ENCODE peak calls at places on chromosomes 7 and 10, in four cellular contexts. H, I, W and Q are unnamed samples.

GRCh38 chr7:32489788-32490126 is 423 bp downstream of the LSM5 start:
- DNase-seq in H (no peak), I (no peak), W (no peak), Q (no peak)

GRCh38 chr7:105339404-105340316 is 49.1 kb downstream of the SRPK2 start:
- DNase-seq in H (no peak), I (no peak), W (no peak), Q (no peak)

GRCh38 chr10:4704034-4704545 is 121.9 kb upstream of the AKR1E2 start:
- DNase-seq in H (peak; percentile 93), I (no peak), W (peak; percentile 84), Q (no peak)

GRCh38 chr10:49550563-49550962 is 11.6 kb upstream of the ERCC6 start:
- DNase-seq in H (peak; percentile 73), I (no peak), W (peak; percentile 21), Q (peak; percentile 74)

GRCh38 chr7:84251183-84251845 is 56.7 kb upstream of the SEMA3A start:
- DNase-seq in H (peak; percentile 90), I (no peak), W (peak; percentile 71), Q (peak; percentile 32)

GRCh38 chr7:6232534-6232933 is 39.9 kb downstream of the CYTH3 start:
- DNase-seq in H (no peak), I (no peak), W (no peak), Q (no peak)

GRCh38 chr10:133205146-133205545 is 24.9 kb upstream of the UTF1 start:
- DNase-seq in H (no peak), I (no peak), W (no peak), Q (no peak)

GRCh38 chr10:70965566-70965965 is 77.2 kb upstream of the PCBD1 start:
- DNase-seq in H (no peak), I (no peak), W (no peak), Q (no peak)

GRCh38 chr10:123536176-123536845 is 129.8 kb upstream of the GPR26 start:
- DNase-seq in H (no peak), I (no peak), W (no peak), Q (no peak)

GRCh38 chr10:113179966-113180365 is 229.9 kb downstream of the TCF7L2 start:
- DNase-seq in H (no peak), I (no peak), W (no peak), Q (no peak)

GRCh38 chr7:28666144-28666543 is 253.8 kb downstream of the CREB5 start:
- DNase-seq in H (peak; percentile 69), I (no peak), W (no peak), Q (no peak)

GRCh38 chr10:22997102-22997501 is 69.2 kb downstream of the ARMC3 start:
- DNase-seq in H (peak; percentile 15), I (no peak), W (peak; percentile 41), Q (peak; percentile 50)

GRCh38 chr7:73822319-73823173 is 8.2 kb upstream of the CLDN4 start:
- DNase-seq in H (peak; percentile 97), I (no peak), W (peak; percentile 98), Q (peak; percentile 57)

GRCh38 chr10:107409517-107409916 is 245.0 kb upstream of the SORCS1 start:
- DNase-seq in H (peak; percentile 0), I (no peak), W (peak; percentile 37), Q (peak; percentile 23)

GRCh38 chr10:50999163-50999562 is 75.1 kb upstream of the PRKG1 start:
- DNase-seq in H (peak; percentile 58), I (no peak), W (no peak), Q (no peak)

GRCh38 chr10:91908358-91909177 is 718 bp downstream of the FGFBP3 start:
- DNase-seq in H (peak; percentile 67), I (no peak), W (peak; percentile 85), Q (peak; percentile 95)

GRCh38 chr7:106346678-106347217 is 62.0 kb upstream of the NAMPT start:
- DNase-seq in H (peak; percentile 97), I (no peak), W (peak; percentile 98), Q (no peak)

GRCh38 chr10:88038268-88038667 is 174.8 kb downstream of the PTEN start:
- DNase-seq in H (peak; percentile 92), I (no peak), W (peak; percentile 80), Q (no peak)

GRCh38 chr7:156919132-156919713 is 26.2 kb upstream of the LMBR1 start:
- DNase-seq in H (no peak), I (no peak), W (no peak), Q (no peak)

GRCh38 chr10:124710266-124710881 is 33.8 kb downstream of the FAM53B start:
- DNase-seq in H (no peak), I (no peak), W (no peak), Q (no peak)

GRCh38 chr10:34628174-34628802 is 186.8 kb downstream of the PARD3 start:
- DNase-seq in H (peak; percentile 46), I (no peak), W (no peak), Q (peak; percentile 32)

GRCh38 chr10:130021373-130021950 is 57.4 kb upstream of the EBF3 start:
- DNase-seq in H (peak; percentile 87), I (no peak), W (peak; percentile 65), Q (no peak)

GRCh38 chr10:43708256-43708655 is 59.6 kb upstream of the ZNF32 start:
- DNase-seq in H (no peak), I (no peak), W (peak; percentile 34), Q (no peak)

GRCh38 chr7:87144173-87144657 is 8.0 kb upstream of the DMTF1 start:
- DNase-seq in H (no peak), I (no peak), W (no peak), Q (no peak)

GRCh38 chr10:86706401-86706841 is 38.1 kb downstream of the LDB3 start:
- DNase-seq in H (no peak), I (no peak), W (no peak), Q (no peak)

GRCh38 chr10:59155556-59155955 is 20.9 kb upstream of the PHYHIPL start:
- DNase-seq in H (no peak), I (no peak), W (no peak), Q (no peak)

GRCh38 chr7:909358-910329 is 33.3 kb downstream of the GET4 start:
- DNase-seq in H (peak; percentile 15), I (peak; percentile 15), W (peak; percentile 55), Q (no peak)

GRCh38 chr7:130273863-130274262 is 7.2 kb downstream of the CPA2 start:
- DNase-seq in H (peak; percentile 68), I (no peak), W (peak; percentile 86), Q (peak; percentile 58)

GRCh38 chr10:29636178-29636577 is 1.4 kb upstream of the SVIL start:
- DNase-seq in H (peak; percentile 68), I (no peak), W (peak; percentile 94), Q (no peak)

GRCh38 chr10:125117941-125118630 is 42.3 kb downstream of the CTBP2 start:
- DNase-seq in H (no peak), I (no peak), W (no peak), Q (no peak)

GRCh38 chr10:104209575-104210198 is 22.5 kb downstream of the CFAP43 start:
- DNase-seq in H (peak; percentile 39), I (peak; percentile 17), W (peak; percentile 43), Q (peak; percentile 73)

DNA sequence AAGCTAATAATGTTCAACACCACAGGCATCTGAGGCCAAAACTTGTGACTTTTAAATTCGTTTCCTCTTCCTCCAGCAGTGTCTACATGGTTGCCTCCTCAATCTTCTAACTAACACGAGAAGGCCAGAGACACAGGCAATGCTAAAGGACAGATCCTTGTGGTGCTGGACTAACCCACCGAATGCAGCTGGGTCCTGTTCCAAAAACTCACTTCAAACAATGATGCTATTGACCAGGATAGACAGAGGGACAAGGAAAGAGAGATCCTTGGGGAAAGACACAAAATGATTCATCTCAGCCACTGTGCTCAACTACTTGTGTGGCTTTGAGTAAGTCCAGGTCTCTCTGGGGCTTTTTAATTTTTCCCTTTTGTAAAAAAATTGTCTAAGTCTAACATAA is 107.6 kb downstream of the KCNMA1 start:
- DNase-seq in H (no peak), I (no peak), W (no peak), Q (no peak)
- H3K23ac ChIP-seq in H (peak overlapping the region; percentile 82), I (no peak overlapping the region), W (no peak overlapping the region), Q (no peak overlapping the region)

GRCh38 chr10:3704565-3705360 is 80.2 kb downstream of the KLF6 start:
- DNase-seq in H (no peak), I (no peak), W (no peak), Q (no peak)

GRCh38 chr10:3701490-3701889 is 83.5 kb downstream of the KLF6 start:
- DNase-seq in H (no peak), I (no peak), W (no peak), Q (no peak)

GRCh38 chr10:3702056-3702546 is 82.9 kb downstream of the KLF6 start:
- DNase-seq in H (no peak), I (no peak), W (no peak), Q (no peak)

GRCh38 chr10:3699896-3700295 is 85.1 kb downstream of the KLF6 start:
- DNase-seq in H (no peak), I (no peak), W (no peak), Q (peak; percentile 55)

DNA sequence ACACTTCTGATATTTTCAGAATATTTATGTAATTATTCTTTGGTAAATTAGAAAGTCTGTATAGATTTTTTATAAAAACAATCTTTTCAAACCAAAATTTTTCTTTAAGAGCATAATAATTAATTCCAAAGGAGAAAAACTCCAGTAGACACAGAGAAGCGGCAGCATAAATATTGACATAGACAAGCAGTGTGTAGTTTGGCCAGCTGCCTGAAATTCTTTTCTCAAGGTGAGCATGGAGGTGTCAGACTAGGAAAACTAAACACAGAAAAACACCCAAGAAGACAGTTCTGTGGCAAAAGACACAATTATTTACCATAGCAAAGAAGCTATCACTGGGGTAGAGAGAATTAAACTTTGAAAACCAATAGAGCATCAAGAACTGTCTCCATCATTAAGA is 82.4 kb downstream of the KLF6 start:
- DNase-seq in H (no peak), I (no peak), W (no peak), Q (no peak)
- H3K23ac ChIP-seq in H (no peak overlapping the region), I (no peak overlapping the region), W (no peak overlapping the region), Q (no peak overlapping the region)

DNA sequence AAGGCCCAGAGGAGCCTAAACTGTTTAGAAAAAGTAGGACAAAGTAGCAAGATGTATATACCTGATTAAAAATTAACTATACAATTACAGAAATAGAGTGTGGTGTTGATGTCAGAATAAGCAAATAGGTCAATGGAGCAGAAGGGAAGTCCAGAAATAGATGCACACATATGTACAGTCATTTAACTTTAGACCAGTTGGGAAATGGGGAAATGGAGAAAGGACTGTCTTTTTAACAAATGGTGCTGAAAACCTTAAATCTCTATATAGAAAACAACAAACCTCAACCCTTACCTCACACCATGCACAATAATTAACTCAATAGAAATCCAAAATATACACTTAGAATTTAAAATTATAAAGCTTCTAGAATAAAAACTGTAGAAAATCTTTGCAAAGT is 72.2 kb downstream of the CH25H start:
- DNase-seq in H (no peak), I (no peak), W (no peak), Q (no peak)
- H3K23ac ChIP-seq in H (no peak overlapping the region), I (no peak overlapping the region), W (no peak overlapping the region), Q (no peak overlapping the region)

GRCh38 chr10:117684673-117685211 is 142.2 kb downstream of the EMX2 start:
- DNase-seq in H (no peak), I (no peak), W (no peak), Q (no peak)

GRCh38 chr10:117684211-117684610 is 141.7 kb downstream of the EMX2 start:
- DNase-seq in H (no peak), I (no peak), W (no peak), Q (no peak)

GRCh38 chr10:117688358-117688757 is 145.8 kb downstream of the EMX2 start:
- DNase-seq in H (no peak), I (no peak), W (no peak), Q (no peak)

GRCh38 chr10:117686606-117687005 is 144.1 kb downstream of the EMX2 start:
- DNase-seq in H (no peak), I (no peak), W (no peak), Q (peak; percentile 63)

DNA sequence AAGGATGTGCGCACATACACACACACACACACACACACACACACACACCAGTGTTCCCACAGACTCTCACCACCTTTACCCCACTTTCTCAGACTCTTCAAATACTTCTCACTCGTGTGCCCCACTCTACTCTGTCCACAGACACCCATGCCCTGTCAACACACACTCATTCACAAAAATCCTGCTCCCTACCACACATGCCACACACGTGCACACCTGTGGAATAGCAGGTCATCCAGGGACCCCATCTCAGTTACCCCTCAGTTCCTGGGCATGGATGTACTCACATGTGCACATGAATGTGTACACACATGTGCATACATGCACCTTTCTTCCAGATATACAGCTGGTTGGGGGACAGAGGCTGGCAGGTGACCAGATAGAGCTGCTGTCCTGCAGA is 142.9 kb downstream of the EMX2 start:
- DNase-seq in H (no peak), I (no peak), W (no peak), Q (no peak)
- H3K23ac ChIP-seq in H (no peak overlapping the region), I (no peak overlapping the region), W (no peak overlapping the region), Q (no peak overlapping the region)